ENCODE peak calls at places on chromosomes 7 and 10, in five cellular contexts. E, H, W, P and J are unnamed samples.

GRCh38 chr7:28490831-28491230 is 78.5 kb downstream of the CREB5 start:
- DNase-seq in E (no peak), H (peak), W (no peak), P (no peak), J (peak)

GRCh38 chr7:116999316-116999715 is 46.0 kb downstream of the ST7 start:
- DNase-seq in E (no peak), H (peak), W (peak), P (no peak), J (peak)

GRCh38 chr7:118502235-118502634 is 277.7 kb downstream of the ANKRD7 start:
- DNase-seq in E (no peak), H (no peak), W (no peak), P (no peak), J (no peak)

GRCh38 chr10:49047128-49047639 is 68.1 kb downstream of the VSTM4 start:
- DNase-seq in E (no peak), H (no peak), W (no peak), P (no peak), J (no peak)

GRCh38 chr10:79430946-79431345 is 14.5 kb downstream of the ZCCHC24 start:
- DNase-seq in E (no peak), H (no peak), W (no peak), P (no peak), J (no peak)

GRCh38 chr7:158536871-158537865 is 50.5 kb downstream of the PTPRN2 start:
- DNase-seq in E (no peak), H (no peak), W (no peak), P (no peak), J (no peak)

GRCh38 chr10:113000876-113001598 is 51.0 kb downstream of the TCF7L2 start:
- DNase-seq in E (no peak), H (no peak), W (no peak), P (no peak), J (no peak)

GRCh38 chr10:93386496-93387369 is 95.4 kb downstream of the MYOF start:
- DNase-seq in E (no peak), H (no peak), W (peak), P (no peak), J (peak)

GRCh38 chr7:106126170-106126938 is 14.2 kb upstream of the SYPL1 start:
- DNase-seq in E (no peak), H (peak), W (peak), P (no peak), J (peak)

DNA sequence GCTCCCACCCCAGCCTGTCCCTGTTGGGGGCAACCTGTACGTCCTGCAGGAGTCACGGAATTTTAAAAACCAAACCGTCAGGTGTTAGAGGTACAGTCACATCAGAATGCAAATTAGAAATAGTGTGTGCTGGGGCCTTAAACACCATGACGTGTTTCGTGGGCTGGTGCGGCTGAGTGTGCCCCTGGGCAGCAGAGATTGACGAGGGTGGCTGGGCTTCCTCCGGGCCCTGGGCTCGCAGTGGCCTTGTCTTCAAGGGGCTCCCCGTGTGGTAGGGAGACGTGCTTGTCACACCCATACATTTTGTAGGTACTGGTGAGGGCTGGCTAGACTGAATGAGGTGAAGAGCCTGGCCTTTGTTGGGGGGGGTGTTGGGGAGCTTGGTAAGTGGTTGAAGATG is 7.6 kb downstream of the MGMT start:
- DNase-seq in E (no peak), H (no peak), W (no peak), P (no peak), J (no peak)
- H3K4me3 ChIP-seq in E (no peak), H (no peak), W (no peak), P (no peak), J (no peak)

GRCh38 chr7:79912213-79912633 is 222.4 kb upstream of the GNAI1 start:
- DNase-seq in E (no peak), H (no peak), W (no peak), P (no peak), J (no peak)
- H3K4me3 ChIP-seq in E (no peak), H (no peak), W (no peak), P (no peak), J (no peak)

DNA sequence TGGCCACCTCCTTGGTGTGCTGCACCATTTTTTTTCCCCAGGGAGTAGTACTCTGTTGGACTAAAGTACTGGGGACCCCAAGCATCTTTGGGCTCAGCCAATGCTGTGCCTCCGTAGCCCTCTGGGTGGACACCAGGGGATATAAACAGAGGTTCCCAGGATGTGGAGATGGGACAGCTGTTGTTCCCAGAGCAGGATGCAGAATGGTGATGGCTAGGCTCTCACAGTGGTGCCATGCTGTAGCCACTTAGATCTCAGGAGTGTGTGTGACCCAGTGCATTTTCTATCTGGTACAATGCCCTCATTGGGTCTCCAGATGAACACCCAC is 50.9 kb upstream of the SCIN start:
- DNase-seq in E (no peak), H (no peak), W (no peak), P (no peak), J (no peak)
- H3K4me3 ChIP-seq in E (no peak), H (no peak), W (no peak), P (no peak), J (no peak)

DNA sequence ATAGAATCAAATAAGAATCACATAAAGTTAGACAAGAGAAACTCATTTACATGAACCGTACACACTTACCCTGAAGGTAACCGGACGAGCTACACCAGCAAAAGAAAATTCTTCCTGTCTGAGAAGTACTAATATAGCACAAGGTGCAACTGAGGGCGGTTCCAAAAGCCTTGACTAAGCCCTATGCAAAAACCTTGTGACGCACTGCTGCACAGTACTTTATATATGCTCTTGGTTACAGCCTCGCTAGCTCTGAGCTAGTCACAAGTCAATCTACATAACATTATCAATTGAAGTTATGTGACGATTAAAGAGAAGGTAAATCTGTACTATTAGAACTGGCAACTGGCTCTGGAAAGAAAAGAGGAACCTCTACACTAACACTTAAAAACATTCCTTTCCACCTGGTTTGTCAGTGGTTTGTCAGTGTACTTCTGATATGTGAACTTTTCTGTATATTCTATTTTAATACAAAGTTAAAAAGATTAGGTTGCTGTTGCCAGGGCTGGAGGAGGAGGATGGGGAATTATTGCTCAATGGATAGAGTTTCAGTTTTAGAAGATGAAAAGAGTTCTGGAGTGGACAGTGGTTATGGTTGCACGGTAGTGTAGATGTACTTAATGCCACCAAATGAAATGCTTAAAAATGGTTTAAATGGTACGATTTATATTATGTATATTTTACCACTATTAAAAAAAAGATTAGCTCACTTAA is 21.6 kb downstream of the NT5C3A start:
- DNase-seq in E (no peak), H (no peak), W (no peak), P (no peak), J (peak)
- H3K4me3 ChIP-seq in E (peak), H (no peak), W (no peak), P (no peak), J (no peak)

GRCh38 chr7:26858229-26858568 is 6.2 kb downstream of the SKAP2 start:
- DNase-seq in E (no peak), H (no peak), W (peak), P (no peak), J (no peak)
- H3K4me3 ChIP-seq in E (no peak), H (peak), W (peak), P (no peak), J (peak)

GRCh38 chr10:131127610-131128009 is 183.9 kb downstream of the TCERG1L start:
- DNase-seq in E (no peak), H (no peak), W (no peak), P (no peak), J (no peak)
- H3K4me3 ChIP-seq in E (no peak), H (no peak), W (no peak), P (no peak), J (no peak)

GRCh38 chr7:50379082-50379481 is 71.1 kb downstream of the FIGNL1 start:
- DNase-seq in E (no peak), H (no peak), W (no peak), P (no peak), J (no peak)

GRCh38 chr7:50382455-50382854 is 67.7 kb downstream of the FIGNL1 start:
- DNase-seq in E (no peak), H (no peak), W (no peak), P (no peak), J (no peak)

GRCh38 chr7:50376056-50376455 is 71.5 kb downstream of the IKZF1 start:
- DNase-seq in E (no peak), H (no peak), W (no peak), P (no peak), J (no peak)

GRCh38 chr7:50377356-50377755 is 72.8 kb downstream of the FIGNL1 start:
- DNase-seq in E (no peak), H (no peak), W (no peak), P (no peak), J (no peak)

GRCh38 chr7:50379539-50379938 is 70.6 kb downstream of the FIGNL1 start:
- DNase-seq in E (no peak), H (no peak), W (no peak), P (no peak), J (no peak)
- H3K4me3 ChIP-seq in E (no peak), H (no peak), W (no peak), P (no peak), J (no peak)